ENCODE peak calls at places on chromosomes 5 and 9, in ten cellular contexts. C is HT1080; K is stimulated activated CD4-positive, alpha-beta T cell treated with anti-CD3 and anti-CD28 coated beads, Interleukin-1b, Interleukin-23, amount 100 ng/mL, for 4 hours; X is small intestine; D is activated CD8-positive, alpha-beta memory T cell treated with anti-CD3 and anti-CD28 coated beads for 48 hours; V is omental fat pad; O is RWPE1; N is AG04450; S is osteocyte; F is KG1. P is an unnamed sample.

GRCh38 chr5:180869587-180869986 is 8.5 kb upstream of the ZFP62 start:
- DNase-seq in D (no peak), C (no peak), N (no peak), K (no peak), S (no peak), V (no peak), X (peak), F (no peak), O (no peak), P (no peak)

GRCh38 chr5:134289509-134290113 is 63.7 kb upstream of the PPP2CA start:
- DNase-seq in C (peak), S (no peak), O (peak), V (no peak), X (peak), D (no peak), N (peak), K (peak), F (no peak), P (peak)

GRCh38 chr9:133002147-133003070 is 23.9 kb downstream of the GFI1B start:
- DNase-seq in F (peak), N (no peak), D (no peak), C (no peak), K (no peak), S (no peak), V (no peak), X (no peak), O (no peak), P (no peak)

GRCh38 chr9:137140151-137141012 is 1.4 kb downstream of the GRIN1 start:
- DNase-seq in V (no peak), S (peak), K (no peak), N (no peak), C (no peak), X (no peak), F (no peak), O (no peak), D (no peak), P (no peak)

GRCh38 chr9:121607434-121608248 is 43.8 kb upstream of the DAB2IP start:
- DNase-seq in X (no peak), O (no peak), K (no peak), C (peak), S (no peak), N (no peak), D (no peak), V (no peak), F (no peak), P (peak)

GRCh38 chr5:82364497-82364896 is 86.3 kb upstream of the RPS23 start:
- DNase-seq in X (peak), O (no peak), K (no peak), C (peak), V (no peak), D (no peak), S (no peak), N (no peak), F (no peak), P (peak)

GRCh38 chr9:108550111-108550510 is 305.7 kb downstream of the ACTL7B start:
- DNase-seq in O (no peak), F (no peak), C (no peak), N (no peak), X (no peak), V (no peak), D (no peak), S (no peak), K (no peak), P (no peak)

GRCh38 chr9:129435996-129436676 is 184.8 kb downstream of the C9orf50 start:
- DNase-seq in X (no peak), N (no peak), C (no peak), O (no peak), D (no peak), K (no peak), S (no peak), V (no peak), F (no peak), P (no peak)

GRCh38 chr9:94445846-94446245 is 109.0 kb upstream of the PCAT7 start:
- DNase-seq in F (no peak), S (no peak), O (no peak), X (no peak), K (no peak), D (no peak), N (no peak), V (no peak), C (no peak), P (no peak)

P was measured in HCEC 1CT.